ENCODE peak calls at places on chromosomes 4 and X, in four cellular contexts. Y is CD4-positive, CD25-positive, alpha-beta regulatory T cell; K is hepatocyte; E is pancreas. Z is an unnamed sample.
A peak's percentile ranks its signal among the peaks of the same experiment; 100 is the strongest.

GRCh38 chr4:24770111-24770584 is 25.2 kb upstream of the SOD3 start:
- DNase-seq in K (no peak), Y (no peak), E (no peak), Z (no peak)

GRCh38 chr4:151624606-151625565 is 135.9 kb downstream of the GATB start:
- DNase-seq in Y (no peak), E (no peak), K (no peak), Z (no peak)

GRCh38 chr4:6529021-6529420 is 46.0 kb upstream of the MAN2B2 start:
- DNase-seq in K (no peak), E (no peak), Y (no peak), Z (no peak)

GRCh38 chr4:106264331-106264728 is 51.7 kb downstream of the TBCK start:
- DNase-seq in K (peak; percentile 83), Y (no peak), E (no peak), Z (no peak)

GRCh38 chrX:129798456-129798855 is 18.7 kb downstream of the SASH3 start:
- DNase-seq in E (no peak), Y (no peak), K (no peak), Z (no peak)

GRCh38 chr4:169160825-169161224 is 109.9 kb downstream of the SH3RF1 start:
- DNase-seq in Y (no peak), E (no peak), K (no peak), Z (no peak)

GRCh38 chr4:184317234-184317918 is 99.7 kb upstream of the ENPP6 start:
- DNase-seq in E (no peak), Y (no peak), K (no peak), Z (no peak)

GRCh38 chrX:12372111-12372510 is 233.8 kb downstream of the FRMPD4 start:
- DNase-seq in Y (no peak), E (no peak), K (no peak), Z (no peak)

GRCh38 chr4:121484633-121485032 is 103.8 kb upstream of the QRFPR start:
- DNase-seq in E (peak; percentile 20), Y (no peak), K (peak; percentile 73), Z (no peak)

GRCh38 chr4:26217429-26217828 is 103.4 kb upstream of the RBPJ start:
- DNase-seq in Y (no peak), E (no peak), K (no peak), Z (no peak)

GRCh38 chr4:5958199-5958735 is 60.0 kb downstream of the C4orf50 start:
- DNase-seq in E (no peak), K (no peak), Y (no peak), Z (no peak)

GRCh38 chrX:76433219-76433618 is 5.7 kb downstream of the MAGEE1 start:
- DNase-seq in Y (no peak), K (no peak), E (no peak), Z (no peak)

GRCh38 chrX:48785156-48785524 is 1.2 kb upstream of the GATA1 start:
- DNase-seq in K (no peak), E (no peak), Y (no peak), Z (no peak)

GRCh38 chr4:189021831-189022230 is 882.6 kb downstream of the TRIML1 start:
- DNase-seq in K (peak; percentile 12), Y (no peak), E (no peak), Z (no peak)

GRCh38 chr4:184814686-184815045 is 11.1 kb downstream of the ACSL1 start:
- DNase-seq in Y (no peak), E (no peak), K (no peak), Z (no peak)

GRCh38 chr4:110119880-110120279 is 78.5 kb downstream of the ELOVL6 start:
- DNase-seq in E (no peak), K (no peak), Y (no peak), Z (no peak)

GRCh38 chr4:151025759-151026158 is 10.7 kb upstream of the LRBA start:
- DNase-seq in E (no peak), K (no peak), Y (no peak), Z (no peak)

GRCh38 chr4:13347517-13348125 is 136.5 kb downstream of the RAB28 start:
- DNase-seq in K (no peak), Y (no peak), E (no peak), Z (no peak)

GRCh38 chrX:150763810-150764209 is 70.6 kb downstream of the MTMR1 start:
- DNase-seq in K (no peak), Y (no peak), E (no peak), Z (no peak)

GRCh38 chr4:53649357-53649756 is 58.1 kb upstream of the LNX1 start:
- DNase-seq in Y (no peak), E (no peak), K (no peak), Z (no peak)

GRCh38 chr4:47219586-47219985 is 188.2 kb downstream of the GABRB1 start:
- DNase-seq in Y (no peak), E (no peak), K (no peak), Z (no peak)

GRCh38 chrX:123525131-123525725 is 207.6 kb downstream of the THOC2 start:
- DNase-seq in K (no peak), E (no peak), Y (no peak), Z (no peak)

GRCh38 chrX:134010690-134011089 is 25.3 kb upstream of the GPC3 start:
- DNase-seq in Y (no peak), E (no peak), K (no peak), Z (no peak)

GRCh38 chrX:101260435-101260834 is 30.7 kb downstream of the TAF7L start:
- DNase-seq in K (peak; percentile 8), Y (no peak), E (no peak), Z (no peak)

GRCh38 chr4:141388483-141388882 is 167.8 kb downstream of the ZNF330 start:
- DNase-seq in K (no peak), Y (no peak), E (no peak), Z (no peak)

GRCh38 chr4:91064157-91064853 is 937.1 kb downstream of the CCSER1 start:
- DNase-seq in E (peak; percentile 11), Y (no peak), K (peak; percentile 68), Z (no peak)

GRCh38 chr4:79652232-79652631 is 244.2 kb upstream of the GK2 start:
- DNase-seq in K (peak; percentile 46), Y (no peak), E (no peak), Z (no peak)

GRCh38 chrX:41589634-41590270 is 99.0 kb upstream of the GPR34 start:
- DNase-seq in Y (no peak), K (peak; percentile 13), E (no peak), Z (no peak)

GRCh38 chr4:140289486-140289885 is 84.0 kb upstream of the SCOC start:
- DNase-seq in E (no peak), Y (no peak), K (no peak), Z (no peak)

GRCh38 chr4:7075962-7076693 is 8.3 kb upstream of the GRPEL1 start:
- DNase-seq in Y (no peak), K (no peak), E (no peak), Z (no peak)

GRCh38 chr4:107896651-107897050 is 34.7 kb upstream of the CYP2U1 start:
- DNase-seq in K (no peak), Y (no peak), E (no peak), Z (no peak)
- H3K4me3 ChIP-seq in K (no peak overlapping the region), Y (no peak overlapping the region), E (no peak overlapping the region), Z (no peak overlapping the region)

GRCh38 chr4:624705-625590 is at the start of gene PDE6B:
- DNase-seq in K (no peak), Y (no peak), E (no peak), Z (peak; percentile 28)
- H3K27me3 ChIP-seq in K (no peaks in the 10 kb centered on the region), Y (no peaks in the 10 kb centered on the region), E (no peaks in the 10 kb centered on the region), Z (no peaks in the 10 kb centered on the region)

GRCh38 chr4:58149404-58150085 is 1039.4 kb upstream of the IGFBP7 start:
- DNase-seq in Y (no peak), K (no peak), E (no peak), Z (no peak)

GRCh38 chr4:58139269-58139668 is 1029.1 kb upstream of the IGFBP7 start:
- DNase-seq in Y (no peak), K (no peak), E (no peak), Z (no peak)

GRCh38 chr4:58138786-58139185 is 1028.6 kb upstream of the IGFBP7 start:
- DNase-seq in E (no peak), K (no peak), Y (no peak), Z (no peak)

GRCh38 chr4:58144721-58145120 is 1034.5 kb upstream of the IGFBP7 start:
- DNase-seq in K (no peak), E (no peak), Y (no peak), Z (no peak)
- H3K4me3 ChIP-seq in K (no peak overlapping the region), E (no peak overlapping the region), Y (no peak overlapping the region), Z (no peak overlapping the region)

GRCh38 chr4:114312349-114312748 is 286.3 kb upstream of the UGT8 start:
- DNase-seq in E (peak; percentile 13), Y (no peak), K (no peak), Z (no peak)
- H3K27me3 ChIP-seq in E (no peaks in the 10 kb centered on the region), Y (no peaks in the 10 kb centered on the region), K (no peaks in the 10 kb centered on the region), Z (no peaks in the 10 kb centered on the region)

DNA sequence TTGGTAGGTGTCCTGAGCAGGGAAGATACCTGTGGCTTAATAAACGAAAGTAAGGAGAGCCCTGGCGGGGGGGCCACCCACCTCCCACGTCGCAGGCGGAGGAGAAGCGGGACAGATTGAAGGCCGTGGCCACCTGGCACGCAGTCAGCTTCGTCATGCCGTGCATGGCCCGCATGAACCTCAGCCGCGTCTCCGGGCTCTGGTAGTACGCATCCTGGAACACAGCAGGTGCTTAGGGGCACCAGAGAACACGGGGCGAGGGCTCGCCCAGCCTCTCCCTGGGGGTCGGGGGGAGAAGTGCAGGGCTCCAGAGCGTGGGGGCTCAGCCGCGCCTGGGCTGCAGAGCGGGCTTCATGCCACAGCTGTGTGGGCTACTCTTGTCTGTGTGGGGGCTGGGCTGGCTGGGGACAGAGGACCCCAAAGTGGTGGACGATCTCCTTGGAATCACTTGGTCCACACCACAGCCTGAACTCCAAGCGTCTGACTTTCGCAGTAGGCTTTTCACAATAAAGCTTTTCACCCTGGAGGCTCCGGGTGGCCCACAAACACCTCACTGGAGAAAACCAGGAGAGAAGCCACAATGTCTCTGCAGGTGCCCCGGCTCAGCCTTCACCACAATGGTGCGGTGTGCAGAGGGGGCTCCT is 27.1 kb upstream of the SLC25A6 start:
- DNase-seq in K (no peak), E (no peak), Y (no peak), Z (no peak)
- H3K4me3 ChIP-seq in K (no peak overlapping the region), E (no peak overlapping the region), Y (no peak overlapping the region), Z (no peak overlapping the region)

Z was measured in dorsolateral prefrontal cortex.